ENCODE peak calls at places on chromosomes 5 and 9, in ten cellular contexts. N is RWPE2; G is GM10248; F is germinal center; U is stimulated activated CD4-positive, alpha-beta T cell treated with anti-CD3 and anti-CD28 coated beads, Interleukin-15, amount 100 ng/mL, for 1 hour; H is ovary; C is RCC 7860; Y is T-helper 9 cell; B is GM04504; Q is effector memory CD8-positive, alpha-beta T cell. L is an unnamed sample.

GRCh38 chr5:36957953-36958559 is 81.5 kb downstream of the NIPBL start:
- DNase-seq in H (no peak), F (no peak), Q (no peak), U (no peak), Y (no peak), G (no peak), C (no peak), B (no peak), N (no peak), L (no peak)

GRCh38 chr5:16784843-16785791 is 151.0 kb downstream of the MYO10 start:
- DNase-seq in G (peak; percentile 28), B (no peak), N (no peak), C (peak; percentile 51), Q (no peak), H (no peak), F (no peak), U (peak; percentile 18), Y (no peak), L (no peak)

GRCh38 chr9:129125478-129125877 is 14.3 kb downstream of the PTPA start:
- DNase-seq in U (no peak), F (no peak), H (no peak), G (no peak), Q (no peak), Y (no peak), N (no peak), C (peak; percentile 86), B (no peak), L (no peak)

GRCh38 chr9:83154087-83154736 is 91.3 kb upstream of the RASEF start:
- DNase-seq in H (no peak), Y (no peak), Q (no peak), C (peak; percentile 70), G (no peak), B (no peak), N (no peak), U (no peak), F (no peak), L (no peak)

GRCh38 chr5:965604-966344 is 42.8 kb upstream of the NKD2 start:
- DNase-seq in F (no peak), Q (no peak), H (no peak), B (no peak), N (peak; percentile 64), C (no peak), Y (no peak), G (no peak), U (no peak), L (peak; percentile 62)

GRCh38 chr9:97940707-97941106 is 2.7 kb upstream of the HEMGN start:
- DNase-seq in G (no peak), F (no peak), N (no peak), Y (no peak), C (no peak), B (no peak), U (no peak), H (no peak), Q (no peak), L (no peak)

GRCh38 chr5:154273028-154273617 is 82.6 kb downstream of the GALNT10 start:
- DNase-seq in F (no peak), C (peak; percentile 19), B (no peak), G (peak; percentile 31), Q (peak; percentile 5), H (peak; percentile 48), N (no peak), Y (no peak), U (no peak), L (peak; percentile 55)

GRCh38 chr5:145471831-145472616 is 363.1 kb downstream of the PRELID2 start:
- DNase-seq in Y (no peak), F (no peak), N (no peak), U (no peak), Q (no peak), G (no peak), C (no peak), H (no peak), B (no peak), L (no peak)

GRCh38 chr5:41794478-41794877 is 75.7 kb downstream of the OXCT1 start:
- DNase-seq in H (peak; percentile 30), G (no peak), F (no peak), Q (no peak), Y (no peak), U (no peak), N (peak; percentile 68), B (peak; percentile 68), C (peak; percentile 90), L (no peak)

GRCh38 chr9:125106285-125106893 is 36.9 kb downstream of the SCAI start:
- DNase-seq in G (no peak), Y (no peak), B (peak; percentile 40), U (no peak), N (no peak), H (no peak), F (no peak), Q (no peak), C (no peak), L (no peak)

GRCh38 chr9:70003786-70004185 is 39.9 kb upstream of the MAMDC2 start:
- DNase-seq in C (no peak), H (no peak), Q (no peak), B (no peak), Y (no peak), N (no peak), G (no peak), F (no peak), U (no peak), L (no peak)

GRCh38 chr5:139141841-139142240 is 56.3 kb downstream of the SIL1 start:
- DNase-seq in G (no peak), B (no peak), F (no peak), C (no peak), N (no peak), Y (no peak), U (no peak), H (peak; percentile 46), Q (no peak), L (no peak)

GRCh38 chr5:134371834-134372340 is 518 bp downstream of the UBE2B start:
- DNase-seq in H (peak; percentile 54), Q (no peak), N (peak; percentile 76), B (peak; percentile 6), Y (peak; percentile 17), F (peak; percentile 45), C (peak; percentile 23), U (peak; percentile 15), G (peak; percentile 34), L (peak; percentile 62)

GRCh38 chr9:20640331-20641187 is 18.3 kb upstream of the MLLT3 start:
- DNase-seq in Y (peak; percentile 73), Q (peak; percentile 59), U (peak; percentile 56), C (peak; percentile 36), B (no peak), G (peak; percentile 40), F (peak; percentile 17), H (peak; percentile 25), N (peak; percentile 82), L (no peak)

GRCh38 chr5:139765409-139766217 is 30.0 kb upstream of the PSD2 start:
- DNase-seq in N (peak; percentile 84), C (peak; percentile 49), Q (peak; percentile 81), B (no peak), U (peak; percentile 79), F (peak; percentile 82), H (peak; percentile 75), Y (peak; percentile 89), G (peak; percentile 87), L (peak; percentile 87)

GRCh38 chr9:113609562-113610318 is 146.2 kb downstream of the RGS3 start:
- DNase-seq in F (no peak), U (no peak), C (no peak), B (no peak), G (no peak), N (no peak), Y (no peak), Q (no peak), H (peak; percentile 92), L (no peak)

GRCh38 chr9:30967484-30967883 is 1417.0 kb upstream of the ACO1 start:
- DNase-seq in Y (no peak), F (no peak), H (no peak), G (no peak), Q (no peak), N (no peak), U (no peak), C (no peak), B (no peak), L (no peak)

GRCh38 chr9:136023401-136024225 is 62.4 kb upstream of the UBAC1 start:
- DNase-seq in Y (no peak), H (peak; percentile 83), U (no peak), G (no peak), N (peak; percentile 47), F (no peak), Q (no peak), B (peak; percentile 60), C (no peak), L (no peak)

GRCh38 chr5:107875834-107876233 is 205.1 kb upstream of the EFNA5 start:
- DNase-seq in G (no peak), Y (no peak), H (no peak), Q (no peak), N (no peak), C (peak; percentile 73), F (no peak), U (no peak), B (no peak), L (no peak)

GRCh38 chr5:28468121-28468520 is 1429.7 kb upstream of the CDH9 start:
- DNase-seq in F (no peak), N (no peak), G (no peak), H (no peak), Y (no peak), C (no peak), Q (no peak), B (no peak), U (no peak), L (no peak)

GRCh38 chr9:117035546-117035945 is 348.4 kb downstream of the TRIM32 start:
- DNase-seq in Y (no peak), H (no peak), U (no peak), Q (no peak), B (no peak), G (no peak), C (no peak), N (no peak), F (no peak), L (no peak)

GRCh38 chr5:58410441-58410840 is 49.4 kb downstream of the PLK2 start:
- DNase-seq in F (no peak), U (no peak), Q (no peak), N (no peak), H (no peak), B (peak; percentile 46), C (peak; percentile 50), G (no peak), Y (no peak), L (no peak)

GRCh38 chr5:127564002-127564769 is 46.7 kb downstream of the PRRC1 start:
- DNase-seq in Q (peak; percentile 52), G (peak; percentile 42), C (peak; percentile 60), B (peak; percentile 13), U (no peak), H (peak; percentile 60), N (no peak), F (peak; percentile 39), Y (peak; percentile 26), L (peak; percentile 27)

GRCh38 chr5:19886123-19886921 is 101.7 kb downstream of the CDH18 start:
- DNase-seq in G (no peak), B (no peak), N (no peak), Q (no peak), Y (no peak), C (no peak), H (no peak), U (no peak), F (no peak), L (no peak)

GRCh38 chr5:43482490-43483064 is 1.1 kb downstream of the TMEM267 start:
- DNase-seq in G (peak; percentile 15), B (peak; percentile 3), Q (no peak), N (no peak), C (no peak), H (no peak), F (no peak), Y (no peak), U (no peak), L (no peak)

GRCh38 chr5:67530609-67531255 is 334.1 kb upstream of the CD180 start:
- DNase-seq in C (no peak), Q (no peak), H (no peak), N (no peak), G (no peak), Y (no peak), U (no peak), F (no peak), B (no peak), L (no peak)

GRCh38 chr9:8555767-8556500 is 756.4 kb upstream of the DMAC1 start:
- DNase-seq in Y (no peak), B (no peak), G (no peak), C (no peak), H (no peak), N (no peak), Q (no peak), F (no peak), U (no peak), L (no peak)

GRCh38 chr5:976849-977751 is 31.5 kb upstream of the NKD2 start:
- DNase-seq in G (no peak), H (no peak), U (no peak), N (peak; percentile 69), C (no peak), B (no peak), F (no peak), Y (no peak), Q (no peak), L (no peak)